ENCODE peak calls at places on chromosomes 7 and 10, in seven cellular contexts. B is sigmoid colon, F is K562, S is A549, N is suprapubic skin, T is esophagus muscularis mucosa, G is transverse colon. I is an unnamed sample.

GRCh38 chr10:118712930-118713634 is 41.7 kb downstream of the CACUL1 start:
- DNase-seq in B (no peak), F (peak; percentile 11), S (no peak), N (no peak), T (no peak), G (no peak), I (no peak)

GRCh38 chr7:151272410-151272809 is 23.9 kb upstream of the SMARCD3 start:
- DNase-seq in B (no peak), F (no peak), S (no peak), N (no peak), T (no peak), G (no peak), I (no peak)

GRCh38 chr10:112520864-112521263 is 73.8 kb downstream of the VTI1A start:
- DNase-seq in B (no peak), F (no peak), S (no peak), N (no peak), T (no peak), G (no peak), I (no peak)

GRCh38 chr10:131776496-131776895 is 124.3 kb upstream of the PPP2R2D start:
- DNase-seq in B (peak; percentile 10), F (no peak), S (no peak), N (peak; percentile 62), T (no peak), G (no peak), I (no peak)

GRCh38 chr10:133079836-133080682 is 7.7 kb upstream of the ADGRA1 start:
- DNase-seq in B (no peak), F (no peak), S (no peak), N (no peak), T (no peak), G (no peak), I (no peak)

GRCh38 chr10:12884851-12885250 is 116.7 kb downstream of the CCDC3 start:
- DNase-seq in B (no peak), F (no peak), S (peak; percentile 20), N (no peak), T (no peak), G (no peak), I (no peak)

GRCh38 chr7:90605055-90605454 is 8.9 kb downstream of the CDK14 start:
- DNase-seq in B (no peak), F (no peak), S (no peak), N (no peak), T (no peak), G (no peak), I (no peak)

GRCh38 chr10:132713421-132714095 is 72.4 kb downstream of the NKX6-2 start:
- DNase-seq in B (peak; percentile 61), F (no peak), S (no peak), N (peak; percentile 73), T (no peak), G (no peak), I (no peak)

GRCh38 chr7:147678943-147679342 is 911.6 kb upstream of the C7orf33 start:
- DNase-seq in B (no peak), F (no peak), S (no peak), N (no peak), T (no peak), G (no peak), I (no peak)

GRCh38 chr10:34031410-34031809 is 696.9 kb upstream of the NRP1 start:
- DNase-seq in B (peak; percentile 87), F (no peak), S (no peak), N (peak; percentile 82), T (peak; percentile 95), G (peak; percentile 12), I (peak; percentile 78)

GRCh38 chr7:33040803-33041516 is 21.6 kb downstream of the NT5C3A start:
- DNase-seq in B (no peak), F (peak; percentile 68), S (peak; percentile 68), N (no peak), T (no peak), G (peak; percentile 80), I (no peak)

GRCh38 chr7:115032986-115033385 is 111.1 kb downstream of the MDFIC start:
- DNase-seq in B (no peak), F (no peak), S (no peak), N (no peak), T (no peak), G (no peak), I (no peak)

GRCh38 chr7:37109853-37110252 is 338.8 kb downstream of the ELMO1 start:
- DNase-seq in B (no peak), F (no peak), S (no peak), N (no peak), T (no peak), G (no peak), I (no peak)

GRCh38 chr7:109967401-109967800 is 1123.5 kb upstream of the LRRN3 start:
- DNase-seq in B (no peak), F (no peak), S (no peak), N (no peak), T (no peak), G (no peak), I (no peak)

GRCh38 chr10:126458453-126458852 is 70.2 kb upstream of the ADAM12 start:
- DNase-seq in B (no peak), F (no peak), S (peak; percentile 52), N (no peak), T (peak; percentile 47), G (no peak), I (no peak)

GRCh38 chr7:134546903-134547737 is 1.8 kb upstream of the AKR1B15 start:
- DNase-seq in B (no peak), F (peak; percentile 77), S (peak; percentile 85), N (no peak), T (no peak), G (peak; percentile 83), I (peak; percentile 65)

GRCh38 chr10:98664329-98665042 is 217.8 kb upstream of the HPS1 start:
- DNase-seq in B (no peak), F (peak; percentile 50), S (peak; percentile 39), N (no peak), T (no peak), G (peak; percentile 10), I (no peak)

GRCh38 chr7:1054438-1055083 is 10.2 kb downstream of the GPR146 start:
- DNase-seq in B (peak; percentile 86), F (no peak), S (no peak), N (no peak), T (no peak), G (no peak), I (no peak)

GRCh38 chr10:24920907-24921881 is 31.2 kb downstream of the PRTFDC1 start:
- DNase-seq in B (no peak), F (peak; percentile 96), S (peak; percentile 81), N (no peak), T (no peak), G (peak; percentile 45), I (no peak)

GRCh38 chr10:3776796-3777571 is 8.0 kb downstream of the KLF6 start:
- DNase-seq in B (peak; percentile 76), F (peak; percentile 55), S (peak; percentile 75), N (no peak), T (no peak), G (peak; percentile 72), I (peak; percentile 45)
- TF ChIP-seq EP300 in B (no peak), F (peak; percentile 10), S (peak; percentile 16), N (peak; percentile 24), T (peak; percentile 81), G (peak; percentile 66), I (peak; percentile 53)

DNA sequence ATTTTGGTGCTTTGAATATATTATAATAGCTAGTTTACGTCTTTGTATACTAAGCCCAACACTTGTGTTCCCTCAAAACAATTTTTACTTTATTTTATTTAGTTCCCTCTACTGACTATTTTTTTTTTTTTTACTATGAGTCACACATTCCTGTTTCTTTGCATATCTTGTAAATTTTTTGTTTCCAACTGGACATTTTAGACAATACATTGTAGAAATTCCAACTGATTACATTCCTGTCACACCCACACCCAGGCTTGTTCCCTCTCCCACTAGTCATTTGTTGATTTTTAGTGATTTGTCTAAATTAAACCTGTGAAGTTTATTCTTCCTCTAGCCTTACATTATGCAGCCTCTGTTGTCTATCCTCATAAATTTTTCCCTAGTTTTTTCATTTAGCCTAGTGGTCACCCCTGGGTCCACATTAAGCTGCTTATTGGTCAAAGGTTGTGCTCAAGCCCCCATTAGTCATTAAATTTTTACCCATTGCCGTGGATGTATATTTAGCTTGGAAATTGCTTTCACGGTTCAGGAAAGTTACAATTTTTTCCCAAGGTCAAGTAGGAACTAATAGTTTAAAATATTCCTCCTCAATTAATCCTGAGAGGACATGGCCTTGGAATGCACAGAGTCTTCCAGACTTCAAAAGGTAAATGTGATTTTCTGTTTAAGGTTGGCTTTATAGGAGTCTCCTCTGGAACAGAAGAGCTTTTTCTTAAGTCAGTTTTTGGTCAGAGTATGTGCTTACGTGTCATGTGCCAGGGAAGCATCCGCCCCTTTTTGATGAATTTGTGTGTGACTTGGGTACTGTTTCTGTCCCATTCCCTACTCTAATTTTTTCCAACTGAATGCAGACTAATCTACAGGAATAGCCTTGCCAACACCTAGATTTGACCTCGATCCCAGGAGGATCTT is 207.6 kb upstream of the TMEM72 start:
- DNase-seq in B (no peak), F (no peak), S (no peak), N (no peak), T (no peak), G (no peak), I (no peak)
- TF ChIP-seq EP300 in B (no peak), F (no peak), S (no peak), N (no peak), T (no peak), G (no peak), I (no peak)

DNA sequence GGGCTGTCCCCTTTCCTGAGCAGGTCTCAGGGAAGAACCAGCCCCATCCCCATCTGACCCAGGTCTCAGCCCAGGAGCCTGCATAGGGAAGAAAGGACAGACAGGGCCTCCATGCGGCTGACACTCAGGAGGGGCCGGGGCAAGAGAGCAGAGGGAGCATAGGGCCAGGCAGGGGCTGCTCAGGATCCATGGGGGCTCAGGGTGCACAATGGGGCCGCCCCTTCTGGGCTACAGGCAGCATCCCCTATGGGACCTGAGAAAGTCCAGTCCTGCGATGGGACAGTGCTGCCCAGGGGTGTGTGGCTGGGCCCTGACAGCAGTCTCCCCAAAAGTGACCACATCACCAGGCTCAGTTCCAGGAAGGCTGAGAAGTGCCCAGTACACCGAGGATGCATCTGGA is 32.7 kb upstream of the ZNF735 start:
- DNase-seq in B (no peak), F (no peak), S (no peak), N (no peak), T (no peak), G (no peak), I (no peak)
- TF ChIP-seq EP300 in B (no peak), F (no peak), S (no peak), N (no peak), T (no peak), G (no peak), I (no peak)

GRCh38 chr10:84328303-84329093 is at the start of gene CCSER2:
- DNase-seq in B (peak; percentile 99), F (peak; percentile 99), S (peak; percentile 95), N (peak; percentile 98), T (peak; percentile 99), G (peak; percentile 99), I (peak; percentile 97)
- TF ChIP-seq EP300 in B (no peak), F (peak; percentile 58), S (no peak), N (no peak), T (no peak), G (no peak), I (peak; percentile 74)

GRCh38 chr10:6737080-6737641 is 157.1 kb upstream of the PRKCQ start:
- DNase-seq in B (no peak), F (no peak), S (peak; percentile 83), N (no peak), T (no peak), G (no peak), I (no peak)
- TF ChIP-seq EP300 in B (no peak), F (no peak), S (no peak), N (no peak), T (no peak), G (no peak), I (no peak)

I was measured in tibial nerve.